ENCODE peak calls at places on chromosomes 4 and X, in six cellular contexts. Q is PC-3; F is heart left ventricle; A is right lobe of liver; B is CD8-positive, alpha-beta T cell; T is thyroid gland. C is an unnamed sample.

GRCh38 chr4:189773909-189774308 is 166.8 kb upstream of the FRG1 start:
- DNase-seq in Q (peak; percentile 2), F (no peak), A (no peak), B (no peak), T (no peak), C (no peak)

GRCh38 chrX:74179071-74179470 is 124.9 kb upstream of the ZCCHC13 start:
- DNase-seq in Q (peak; percentile 62), F (no peak), A (no peak), B (no peak), T (no peak), C (no peak)

GRCh38 chr4:31235961-31236360 is 515.8 kb downstream of the PCDH7 start:
- DNase-seq in Q (no peak), F (no peak), A (no peak), B (no peak), T (no peak), C (no peak)

GRCh38 chr4:188778880-188779279 is 639.6 kb downstream of the TRIML1 start:
- DNase-seq in Q (no peak), F (no peak), A (no peak), B (no peak), T (no peak), C (no peak)

GRCh38 chr4:8594097-8595038 is 1.8 kb downstream of the CPZ start:
- DNase-seq in Q (peak; percentile 81), F (peak; percentile 33), A (no peak), B (no peak), T (peak; percentile 62), C (no peak)

GRCh38 chr4:74426101-74426500 is 18.8 kb upstream of the AREG start:
- DNase-seq in Q (no peak), F (no peak), A (no peak), B (no peak), T (no peak), C (no peak)

GRCh38 chr4:104462647-104463046 is 32.0 kb downstream of the CXXC4 start:
- DNase-seq in Q (no peak), F (no peak), A (no peak), B (no peak), T (no peak), C (no peak)

GRCh38 chrX:23557070-23557469 is 110.2 kb upstream of the PRDX4 start:
- DNase-seq in Q (no peak), F (no peak), A (no peak), B (no peak), T (no peak), C (no peak)

GRCh38 chrX:133473451-133473850 is 58.2 kb upstream of the GPC4 start:
- DNase-seq in Q (peak; percentile 45), F (no peak), A (no peak), B (no peak), T (no peak), C (no peak)

GRCh38 chr4:2804973-2805501 is 12.2 kb downstream of the SH3BP2 start:
- DNase-seq in Q (no peak), F (peak; percentile 42), A (peak; percentile 54), B (no peak), T (no peak), C (no peak)

GRCh38 chr4:2462218-2462991 is 6.5 kb upstream of the RNF4 start:
- DNase-seq in Q (peak; percentile 51), F (peak; percentile 84), A (peak; percentile 76), B (peak; percentile 81), T (peak; percentile 69), C (peak; percentile 60)

GRCh38 chrX:123835661-123836371 is 24.0 kb upstream of the XIAP start:
- DNase-seq in Q (peak; percentile 84), F (no peak), A (no peak), B (no peak), T (no peak), C (no peak)

DNA sequence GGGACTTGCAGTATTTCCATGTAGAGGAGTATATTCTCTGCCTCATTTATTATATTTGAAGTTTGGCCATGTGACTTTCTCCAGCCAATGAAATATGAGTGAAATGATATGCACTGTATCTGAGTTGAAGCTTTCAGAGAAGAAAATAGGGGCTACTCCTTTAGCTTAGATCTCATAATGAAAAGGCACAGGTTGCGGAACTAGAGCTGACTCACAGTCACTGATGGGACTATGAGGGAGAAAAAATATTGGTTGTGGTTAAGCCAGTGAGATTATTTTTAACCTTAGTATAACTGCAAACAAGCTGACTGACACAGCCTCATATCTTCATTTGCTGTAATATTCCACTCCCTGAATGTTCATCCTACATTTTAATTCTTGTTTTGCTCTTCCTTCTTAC is 1104.3 kb downstream of the RPA4 start:
- DNase-seq in Q (no peak), F (no peak), A (no peak), B (no peak), T (no peak), C (no peak)
- H3K4me3 ChIP-seq in Q (no peak overlapping the region), F (no peak overlapping the region), A (no peak overlapping the region), B (no peak overlapping the region), T (no peak overlapping the region), C (no peak overlapping the region)

DNA sequence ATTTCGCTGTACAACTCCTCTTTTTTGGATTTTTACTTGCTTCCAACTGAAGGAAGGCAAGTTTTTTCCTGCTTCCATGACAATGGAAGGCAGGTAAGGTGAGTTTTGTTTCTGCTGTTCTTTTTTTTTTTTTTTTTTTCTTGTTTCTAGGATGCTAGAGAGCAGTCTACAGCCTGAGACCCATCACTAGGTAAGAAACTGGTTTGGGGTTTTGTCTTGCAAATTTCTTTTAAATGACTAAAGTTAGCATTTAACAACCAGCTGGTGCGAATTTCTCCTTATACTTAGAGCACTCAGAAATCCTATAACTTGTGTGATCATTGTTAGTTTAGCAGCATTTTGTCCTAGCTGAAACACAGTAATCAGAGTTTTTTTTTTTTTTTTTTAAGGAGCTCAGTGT is 378.4 kb upstream of the CNKSR2 start:
- DNase-seq in Q (no peak), F (no peak), A (no peak), B (no peak), T (no peak), C (no peak)
- H3K4me1 ChIP-seq in Q (no peaks in the 10 kb centered on the region), F (no peaks in the 10 kb centered on the region), A (no peaks in the 10 kb centered on the region), B (no peaks in the 10 kb centered on the region), T (no peaks in the 10 kb centered on the region), C (no peaks in the 10 kb centered on the region)

DNA sequence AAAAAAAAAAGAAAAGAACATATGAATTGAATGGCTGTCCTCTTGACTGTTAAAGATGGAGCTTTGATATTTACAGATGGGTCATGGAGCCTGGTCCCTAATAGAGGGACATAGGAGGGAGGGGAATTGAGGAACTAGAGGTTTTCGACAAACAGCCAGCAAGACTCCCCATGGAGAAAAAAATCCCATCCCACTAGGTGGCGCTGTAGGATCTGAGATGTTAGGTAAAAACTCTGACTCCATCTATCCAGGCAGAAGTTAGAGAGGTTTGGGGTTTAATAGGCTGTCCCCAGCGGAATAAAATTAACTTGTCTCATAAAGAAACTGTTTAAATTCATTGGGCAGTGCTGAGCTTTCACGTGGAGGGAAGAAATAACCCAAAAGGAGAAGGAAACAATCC is 45.9 kb downstream of the HMGB2 start:
- DNase-seq in Q (peak; percentile 72), F (no peak), A (no peak), B (peak; percentile 77), T (peak; percentile 21), C (no peak)
- TF ChIP-seq CTCF in Q (peak; percentile 67), F (peak; percentile 61), A (peak; percentile 43), B (peak; percentile 63), T (peak; percentile 18), C (no peak)

GRCh38 chr4:87230806-87231205 is 10.4 kb upstream of the KLHL8 start:
- DNase-seq in Q (no peak), F (no peak), A (no peak), B (no peak), T (no peak), C (no peak)

GRCh38 chr4:87232241-87232640 is 11.8 kb upstream of the KLHL8 start:
- DNase-seq in Q (no peak), F (no peak), A (no peak), B (no peak), T (no peak), C (no peak)

GRCh38 chr4:87236851-87237250 is 16.4 kb upstream of the KLHL8 start:
- DNase-seq in Q (no peak), F (no peak), A (no peak), B (no peak), T (no peak), C (no peak)

GRCh38 chr4:87239821-87240220 is 19.4 kb upstream of the KLHL8 start:
- DNase-seq in Q (peak; percentile 51), F (no peak), A (no peak), B (no peak), T (no peak), C (no peak)

DNA sequence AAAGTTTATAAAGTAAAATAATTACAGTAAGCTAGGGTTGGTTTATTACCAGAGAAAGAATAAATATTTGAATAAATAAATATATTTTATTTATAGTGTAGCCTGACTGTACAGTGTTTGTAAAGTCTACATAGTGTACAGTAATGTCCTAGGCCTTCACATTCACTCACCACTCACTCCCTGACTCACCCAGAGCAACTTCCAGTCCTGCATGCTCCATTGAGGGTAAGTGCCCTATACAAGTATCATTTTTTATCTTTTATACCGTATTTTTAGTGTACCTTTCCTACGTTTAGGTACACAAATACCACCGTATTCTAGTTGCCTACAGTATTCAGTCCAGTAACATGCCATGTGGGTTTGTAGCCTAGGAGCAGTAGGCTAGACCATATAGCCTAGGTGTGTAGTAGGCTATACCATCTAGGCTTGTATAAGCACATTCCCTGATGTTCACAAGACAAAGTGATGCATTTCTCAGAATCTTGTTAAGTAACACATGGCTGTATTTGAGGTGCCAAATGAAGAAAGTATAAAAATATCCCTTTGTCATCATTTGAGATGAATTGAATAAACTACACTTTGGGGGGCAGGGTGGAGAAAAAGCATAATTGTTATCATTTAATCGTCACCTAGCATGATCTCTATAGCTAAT is 14.7 kb upstream of the KLHL8 start:
- DNase-seq in Q (peak; percentile 41), F (no peak), A (no peak), B (no peak), T (no peak), C (no peak)
- H3K4me3 ChIP-seq in Q (peak overlapping the region; percentile 73), F (no peak overlapping the region), A (no peak overlapping the region), B (peak overlapping the region; percentile 61), T (no peak overlapping the region), C (peak overlapping the region; percentile 38)

GRCh38 chr4:186728631-186729271 is 5.1 kb upstream of the FAT1 start:
- DNase-seq in Q (peak; percentile 88), F (no peak), A (no peak), B (no peak), T (no peak), C (no peak)
- H3K4me1 ChIP-seq in Q (peaks cover 29% of the 10 kb centered on the region), F (peaks cover 2% of the 10 kb centered on the region), A (no peaks in the 10 kb centered on the region), B (no peaks in the 10 kb centered on the region), T (peaks cover 4% of the 10 kb centered on the region), C (no peaks in the 10 kb centered on the region)